ENCODE peak calls at places on chromosomes 5 and 9, in four cellular contexts. U is HEK293T, V is HepG2, R is K562. Y is an unnamed sample.

GRCh38 chr5:177455661-177456590 is 9.3 kb downstream of the PRR7 start:
- DNase-seq in U (peak), R (peak), V (peak), Y (peak)

GRCh38 chr5:67518227-67518626 is 321.6 kb upstream of the CD180 start:
- DNase-seq in U (no peak), V (no peak), R (no peak), Y (no peak)

GRCh38 chr5:134527156-134527960 is 1.9 kb downstream of the JADE2 start:
- DNase-seq in V (peak), R (peak), U (peak), Y (peak)

GRCh38 chr9:16143947-16144890 is 591.4 kb downstream of the CCDC171 start:
- DNase-seq in U (no peak), R (no peak), V (no peak), Y (no peak)

GRCh38 chr9:92142329-92142728 is 27.1 kb upstream of the SPTLC1 start:
- DNase-seq in U (no peak), V (no peak), R (no peak), Y (no peak)

GRCh38 chr5:1118231-1118698 is 6.4 kb upstream of the SLC12A7 start:
- DNase-seq in R (no peak), V (no peak), U (no peak), Y (no peak)

GRCh38 chr5:151770383-151771258 is 1.1 kb upstream of the G3BP1 start:
- DNase-seq in U (peak), V (no peak), R (peak), Y (peak)

GRCh38 chr9:121369595-121370265 is at the start of gene STOM:
- DNase-seq in R (no peak), V (peak), U (no peak), Y (no peak)

GRCh38 chr9:133460405-133461175 is 812 bp downstream of the CACFD1 start:
- DNase-seq in V (peak), R (no peak), U (no peak), Y (peak)

GRCh38 chr5:57741326-57741725 is 258.7 kb upstream of the ACTBL2 start:
- DNase-seq in R (no peak), V (no peak), U (no peak), Y (no peak)

GRCh38 chr9:27436234-27436633 is 87.9 kb upstream of the IFNK start:
- DNase-seq in U (no peak), R (no peak), V (peak), Y (no peak)

GRCh38 chr5:177471610-177472356 is 1.7 kb downstream of the DBN1 start:
- DNase-seq in R (no peak), U (no peak), V (no peak), Y (no peak)

GRCh38 chr9:79256691-79257213 is 315.0 kb upstream of the TLE4 start:
- DNase-seq in U (peak), V (no peak), R (no peak), Y (no peak)
- TF ChIP-seq ELF4 in U (no peak), V (no peak), R (no peak), Y (no peak)

GRCh38 chr9:37986771-37987258 is 82.2 kb downstream of the SHB start:
- DNase-seq in U (no peak), V (no peak), R (no peak), Y (no peak)

GRCh38 chr9:37987467-37987981 is 81.5 kb downstream of the SHB start:
- DNase-seq in R (peak), U (no peak), V (no peak), Y (no peak)

GRCh38 chr9:37988041-37988440 is 81.0 kb downstream of the SHB start:
- DNase-seq in U (no peak), R (no peak), V (no peak), Y (no peak)

GRCh38 chr9:37989632-37990155 is 79.3 kb downstream of the SHB start:
- DNase-seq in R (no peak), U (no peak), V (no peak), Y (no peak)

DNA sequence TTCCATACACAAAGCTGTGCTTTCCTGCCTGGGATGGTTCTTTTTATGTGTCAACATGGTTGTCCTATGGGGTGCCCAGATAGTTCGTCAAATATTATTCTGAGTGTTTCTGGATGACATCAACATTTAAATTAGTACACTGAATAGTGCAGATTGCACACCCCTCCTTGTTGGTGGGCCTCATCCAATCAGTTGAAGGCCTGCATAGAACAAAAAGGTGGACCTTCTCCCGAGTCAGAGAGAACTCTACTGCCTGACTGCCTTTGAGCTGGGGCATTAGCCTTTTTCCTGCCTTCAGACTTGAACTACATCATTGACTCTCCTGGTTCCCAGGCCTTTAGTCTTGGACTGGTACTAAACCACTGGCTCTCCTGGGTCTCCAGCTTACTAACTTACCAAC is 80.4 kb downstream of the SHB start:
- DNase-seq in R (no peak), U (no peak), V (no peak), Y (no peak)
- TF ChIP-seq ELF4 in R (no peak), U (no peak), V (no peak), Y (no peak)

GRCh38 chr5:135714126-135714894 is 120.2 kb upstream of the SLC25A48 start:
- DNase-seq in R (no peak), V (no peak), U (no peak), Y (no peak)
- TF ChIP-seq ELF4 in R (no peak), V (no peak), U (no peak), Y (no peak)

GRCh38 chr5:179348833-179349232 is 3.6 kb upstream of the ADAMTS2 start:
- DNase-seq in V (no peak), R (no peak), U (no peak), Y (no peak)
- TF ChIP-seq ELF4 in V (no peak), R (no peak), U (no peak), Y (no peak)

GRCh38 chr5:83422284-83422683 is 49.3 kb upstream of the VCAN start:
- DNase-seq in V (no peak), U (no peak), R (no peak), Y (no peak)
- TF ChIP-seq ELF4 in V (no peak), U (no peak), R (no peak), Y (no peak)

GRCh38 chr9:114288233-114289051 is 34.5 kb upstream of the ORM1 start:
- DNase-seq in U (no peak), R (no peak), V (no peak), Y (peak)
- TF ChIP-seq ELF4 in U (no peak), R (no peak), V (no peak), Y (no peak)

DNA sequence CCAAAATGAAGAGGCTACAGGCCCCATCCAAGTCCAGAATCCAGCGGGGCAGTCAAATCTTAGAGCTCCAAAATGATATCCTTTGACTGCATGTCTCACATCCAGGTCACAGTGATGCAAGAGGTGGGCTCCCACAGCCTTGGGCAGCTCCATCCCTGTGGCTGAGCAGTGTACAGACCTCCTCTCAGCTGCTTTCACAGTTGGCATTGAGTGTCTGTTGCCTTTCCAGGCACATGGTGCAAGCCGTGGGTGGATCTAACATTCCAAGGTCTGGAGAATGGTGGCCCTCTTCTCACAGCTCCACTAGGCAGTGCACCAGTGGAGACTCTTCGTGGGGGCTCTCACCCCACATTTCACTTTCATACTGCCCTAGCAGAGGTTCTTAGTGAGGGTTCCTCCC is 120.7 kb downstream of the GIN1 start:
- DNase-seq in R (no peak), V (no peak), U (no peak), Y (no peak)
- TF ChIP-seq ELF4 in R (no peak), V (no peak), U (no peak), Y (no peak)

GRCh38 chr5:100853582-100853981 is 49.5 kb downstream of the ST8SIA4 start:
- DNase-seq in R (no peak), U (no peak), V (no peak), Y (no peak)
- TF ChIP-seq ELF4 in R (no peak), U (no peak), V (no peak), Y (no peak)

GRCh38 chr5:60368100-60368499 is 331.9 kb downstream of the DEPDC1B start:
- DNase-seq in V (no peak), R (no peak), U (no peak), Y (no peak)

GRCh38 chr5:60365001-60365400 is 335.0 kb downstream of the DEPDC1B start:
- DNase-seq in V (no peak), R (no peak), U (no peak), Y (no peak)

GRCh38 chr5:60370508-60370907 is 329.5 kb downstream of the DEPDC1B start:
- DNase-seq in R (no peak), V (no peak), U (no peak), Y (no peak)

GRCh38 chr5:60369391-60369790 is 330.6 kb downstream of the DEPDC1B start:
- DNase-seq in U (no peak), V (no peak), R (no peak), Y (no peak)

DNA sequence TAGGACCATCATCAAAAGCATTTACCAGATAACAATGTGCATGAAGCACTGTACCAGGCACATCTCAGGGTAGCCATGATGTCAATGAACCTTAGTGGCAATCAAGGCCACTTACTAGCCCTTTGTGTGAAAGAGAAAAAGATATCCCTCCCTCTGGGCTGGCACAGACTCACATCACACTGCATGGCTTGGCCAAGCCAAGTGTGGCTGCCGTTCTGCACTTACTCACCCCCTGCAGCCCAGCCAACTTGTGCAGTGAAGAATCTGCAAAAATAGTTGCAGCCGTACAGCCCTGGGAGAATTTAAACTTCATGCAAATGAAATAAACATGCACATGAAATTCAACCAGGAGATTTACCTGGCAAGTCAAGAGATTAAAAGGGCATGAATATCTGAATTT is 333.5 kb downstream of the DEPDC1B start:
- DNase-seq in R (no peak), U (no peak), V (no peak), Y (no peak)
- TF ChIP-seq ELF4 in R (no peak), U (no peak), V (no peak), Y (no peak)

GRCh38 chr9:95140821-95141220 is 176.7 kb downstream of the FANCC start:
- DNase-seq in V (no peak), U (no peak), R (no peak), Y (no peak)

GRCh38 chr9:95135756-95136155 is 181.8 kb downstream of the FANCC start:
- DNase-seq in V (no peak), R (no peak), U (no peak), Y (no peak)

GRCh38 chr9:95138474-95138873 is 179.0 kb downstream of the FANCC start:
- DNase-seq in V (no peak), U (no peak), R (no peak), Y (peak)

GRCh38 chr9:95137587-95138145 is 179.8 kb downstream of the FANCC start:
- DNase-seq in R (no peak), V (no peak), U (no peak), Y (no peak)

DNA sequence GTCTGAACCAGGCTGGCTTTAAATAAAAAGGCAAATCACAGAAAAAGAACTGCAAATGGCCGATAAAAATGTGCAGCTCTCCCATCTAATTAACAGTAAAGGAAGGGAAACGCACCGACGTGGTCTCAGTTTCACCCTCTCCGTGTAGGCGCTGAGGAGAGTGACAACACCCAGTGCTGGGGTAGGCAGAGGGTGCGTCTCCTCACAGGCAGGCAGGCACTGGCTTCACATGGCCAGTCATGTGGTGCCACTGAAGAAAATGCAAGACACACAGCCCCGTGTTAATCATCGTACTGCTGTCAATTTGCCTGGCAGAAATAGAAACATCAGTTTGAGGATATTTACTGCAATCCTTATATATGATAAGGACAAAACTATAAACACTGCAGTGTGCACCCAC is 178.4 kb downstream of the FANCC start:
- DNase-seq in R (no peak), U (no peak), V (no peak), Y (no peak)
- TF ChIP-seq ELF4 in R (no peak), U (no peak), V (no peak), Y (no peak)

Y was measured in WTC11.